ENCODE peak calls at places on chromosome 9, in eight cellular contexts. I is GM23338, H is PC-3, S is IMR-90, Y is K562, K is mammary epithelial cell, J is HCT116, L is A549. U is an unnamed sample.

GRCh38 chr9:125680442-125680841 is 26.6 kb downstream of the MAPKAP1 start:
- DNase-seq in I (no peak), H (no peak), S (no peak), Y (no peak), K (no peak), J (no peak), L (no peak), U (no peak)

GRCh38 chr9:93910598-93910997 is 44.6 kb downstream of the BARX1 start:
- DNase-seq in I (peak), H (no peak), S (no peak), Y (no peak), K (no peak), J (no peak), L (no peak), U (no peak)

GRCh38 chr9:133677126-133678010 is 41.2 kb downstream of the DBH start:
- DNase-seq in I (no peak), H (no peak), S (no peak), Y (no peak), K (no peak), J (no peak), L (no peak), U (peak)

GRCh38 chr9:99030082-99030481 is 74.8 kb upstream of the TGFBR1 start:
- DNase-seq in I (no peak), H (no peak), S (peak), Y (no peak), K (peak), J (no peak), L (no peak), U (no peak)

GRCh38 chr9:108671156-108671555 is 184.6 kb downstream of the ACTL7B start:
- DNase-seq in I (peak), H (peak), S (peak), Y (no peak), K (peak), J (peak), L (peak), U (no peak)

GRCh38 chr9:85417674-85418073 is 324.1 kb downstream of the AGTPBP1 start:
- DNase-seq in I (no peak), H (no peak), S (no peak), Y (no peak), K (no peak), J (no peak), L (no peak), U (no peak)

GRCh38 chr9:78029601-78030552 is 1.7 kb downstream of the GNAQ start:
- DNase-seq in I (peak), H (no peak), S (peak), Y (peak), K (no peak), J (no peak), L (peak), U (peak)

GRCh38 chr9:133973791-133974630 is 18.1 kb downstream of the VAV2 start:
- DNase-seq in I (no peak), H (no peak), S (no peak), Y (no peak), K (no peak), J (no peak), L (no peak), U (no peak)

GRCh38 chr9:81028504-81028903 is 660.8 kb downstream of the TLE1 start:
- DNase-seq in I (no peak), H (peak), S (peak), Y (no peak), K (peak), J (peak), L (peak), U (no peak)

GRCh38 chr9:104843644-104844226 is 79.8 kb downstream of the NIPSNAP3B start:
- DNase-seq in I (peak), H (no peak), S (no peak), Y (no peak), K (no peak), J (no peak), L (no peak), U (no peak)

GRCh38 chr9:132046456-132046855 is 33.2 kb downstream of the MED27 start:
- DNase-seq in I (no peak), H (no peak), S (peak), Y (no peak), K (no peak), J (no peak), L (no peak), U (no peak)

GRCh38 chr9:78031826-78032598 is 401 bp upstream of the GNAQ start:
- DNase-seq in I (peak), H (peak), S (peak), Y (peak), K (peak), J (peak), L (peak), U (peak)

GRCh38 chr9:108323615-108324014 is 532.2 kb downstream of the ACTL7B start:
- DNase-seq in I (no peak), H (peak), S (no peak), Y (no peak), K (peak), J (no peak), L (no peak), U (no peak)

GRCh38 chr9:94952553-94953373 is 226.3 kb downstream of the AOPEP start:
- DNase-seq in I (no peak), H (no peak), S (no peak), Y (no peak), K (peak), J (no peak), L (no peak), U (no peak)

GRCh38 chr9:123044556-123044955 is 11.1 kb downstream of the GPR21 start:
- DNase-seq in I (no peak), H (no peak), S (peak), Y (no peak), K (peak), J (no peak), L (peak), U (no peak)

GRCh38 chr9:135887585-135888050 is 19.7 kb downstream of the CAMSAP1 start:
- DNase-seq in I (peak), H (no peak), S (no peak), Y (no peak), K (no peak), J (no peak), L (no peak), U (peak)

GRCh38 chr9:75953218-75953617 is 62.7 kb downstream of the PCSK5 start:
- DNase-seq in I (no peak), H (no peak), S (no peak), Y (no peak), K (no peak), J (no peak), L (peak), U (no peak)

GRCh38 chr9:71767421-71768321 is 642 bp downstream of the CEMIP2 start:
- DNase-seq in I (peak), H (no peak), S (peak), Y (peak), K (no peak), J (no peak), L (no peak), U (peak)

GRCh38 chr9:13478235-13478634 is 198.7 kb upstream of the MPDZ start:
- DNase-seq in I (no peak), H (peak), S (peak), Y (no peak), K (no peak), J (no peak), L (no peak), U (no peak)

GRCh38 chr9:13786131-13786530 is 506.6 kb upstream of the MPDZ start:
- DNase-seq in I (no peak), H (no peak), S (peak), Y (no peak), K (no peak), J (no peak), L (no peak), U (no peak)

GRCh38 chr9:114898741-114899140 is 31.6 kb downstream of the TNFSF8 start:
- DNase-seq in I (no peak), H (no peak), S (no peak), Y (no peak), K (no peak), J (no peak), L (no peak), U (peak)

DNA sequence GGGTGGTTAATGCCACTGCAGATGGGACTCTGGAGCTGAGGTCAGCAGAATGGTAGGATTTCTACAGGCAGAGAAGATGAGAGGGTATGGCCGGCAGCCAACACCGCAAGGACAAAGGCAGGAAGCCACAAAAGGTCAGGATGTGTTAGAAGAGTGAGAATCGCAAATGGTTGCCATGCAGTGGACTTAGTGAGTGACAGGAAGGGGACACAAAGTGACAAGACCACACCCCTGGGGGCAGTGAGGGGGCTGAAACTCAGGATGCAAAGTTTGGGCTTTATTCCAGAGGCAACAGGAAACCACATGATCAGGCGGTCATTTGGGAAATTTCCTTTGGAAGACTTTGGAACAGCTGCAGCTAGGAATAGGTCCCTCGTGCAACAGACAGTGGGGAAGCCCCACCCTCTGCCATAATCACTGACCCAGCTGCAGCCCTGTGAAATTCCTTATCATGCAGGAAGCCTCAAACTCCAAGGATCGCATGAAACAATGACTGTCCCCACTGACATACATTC is 14.2 kb upstream of the CCDC180 start:
- DNase-seq in I (peak), H (peak), S (peak), Y (peak), K (no peak), J (no peak), L (no peak), U (no peak)
- H3K27ac ChIP-seq in I (peak), H (no peak), S (no peak), Y (no peak), K (no peak), J (no peak), L (no peak), U (no peak)

GRCh38 chr9:121943463-121943862 is 149.6 kb downstream of the TTLL11 start:
- DNase-seq in I (no peak), H (no peak), S (no peak), Y (no peak), K (no peak), J (no peak), L (no peak), U (no peak)

GRCh38 chr9:121945849-121946248 is 147.3 kb downstream of the TTLL11 start:
- DNase-seq in I (no peak), H (peak), S (peak), Y (no peak), K (peak), J (no peak), L (no peak), U (no peak)

GRCh38 chr9:121944741-121945191 is 148.3 kb downstream of the TTLL11 start:
- DNase-seq in I (no peak), H (peak), S (peak), Y (no peak), K (peak), J (no peak), L (no peak), U (no peak)

GRCh38 chr9:121946465-121946864 is 146.6 kb downstream of the TTLL11 start:
- DNase-seq in I (no peak), H (no peak), S (no peak), Y (no peak), K (no peak), J (no peak), L (no peak), U (no peak)

GRCh38 chr9:121945281-121945680 is 147.8 kb downstream of the TTLL11 start:
- DNase-seq in I (no peak), H (peak), S (no peak), Y (no peak), K (no peak), J (no peak), L (no peak), U (no peak)
- H3K4me2 ChIP-seq in I (no peak), H (peak), S (no peak), Y (no peak), K (peak), J (no peak), L (no peak), U (no peak)

GRCh38 chr9:90890146-90890545 is 88.5 kb downstream of the SYK start:
- DNase-seq in I (peak), H (no peak), S (no peak), Y (no peak), K (no peak), J (no peak), L (no peak), U (no peak)
- TF ChIP-seq CTCF in I (peak), H (no peak), S (no peak), Y (no peak), K (no peak), J (peak), L (no peak), U (no peak)

DNA sequence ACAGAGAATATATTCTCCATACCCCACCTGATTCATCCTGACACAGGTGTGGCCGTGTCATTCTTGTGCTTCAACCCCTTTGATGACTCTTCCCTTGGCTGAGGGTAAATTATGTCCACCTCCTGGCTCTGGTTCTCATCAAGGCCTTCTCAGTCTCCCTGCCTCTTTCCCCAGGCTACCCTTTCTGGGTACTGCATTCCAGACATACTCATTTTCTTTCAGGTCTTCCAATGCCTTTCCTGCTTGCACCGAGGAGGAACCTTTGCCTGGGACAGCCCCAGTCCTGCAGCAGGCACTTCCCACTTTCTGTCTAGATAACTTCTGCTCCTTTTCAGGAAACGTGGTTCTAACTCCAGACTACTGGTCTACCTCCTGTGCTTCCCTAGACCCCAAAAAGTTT is 255.2 kb upstream of the NFIL3 start:
- DNase-seq in I (peak), H (peak), S (no peak), Y (no peak), K (no peak), J (no peak), L (no peak), U (no peak)
- H3K27ac ChIP-seq in I (no peak), H (no peak), S (no peak), Y (no peak), K (no peak), J (no peak), L (no peak), U (no peak)

GRCh38 chr9:127390563-127390962 is 6.4 kb upstream of the SLC2A8 start:
- DNase-seq in I (no peak), H (no peak), S (no peak), Y (peak), K (no peak), J (no peak), L (no peak), U (no peak)

GRCh38 chr9:127390243-127390535 is 6.8 kb upstream of the SLC2A8 start:
- DNase-seq in I (no peak), H (no peak), S (no peak), Y (no peak), K (no peak), J (no peak), L (no peak), U (no peak)

GRCh38 chr9:127388037-127388855 is 8.7 kb upstream of the SLC2A8 start:
- DNase-seq in I (no peak), H (peak), S (peak), Y (no peak), K (peak), J (peak), L (peak), U (peak)

GRCh38 chr9:127389391-127390242 is 7.4 kb upstream of the SLC2A8 start:
- DNase-seq in I (no peak), H (no peak), S (no peak), Y (no peak), K (no peak), J (no peak), L (no peak), U (no peak)

DNA sequence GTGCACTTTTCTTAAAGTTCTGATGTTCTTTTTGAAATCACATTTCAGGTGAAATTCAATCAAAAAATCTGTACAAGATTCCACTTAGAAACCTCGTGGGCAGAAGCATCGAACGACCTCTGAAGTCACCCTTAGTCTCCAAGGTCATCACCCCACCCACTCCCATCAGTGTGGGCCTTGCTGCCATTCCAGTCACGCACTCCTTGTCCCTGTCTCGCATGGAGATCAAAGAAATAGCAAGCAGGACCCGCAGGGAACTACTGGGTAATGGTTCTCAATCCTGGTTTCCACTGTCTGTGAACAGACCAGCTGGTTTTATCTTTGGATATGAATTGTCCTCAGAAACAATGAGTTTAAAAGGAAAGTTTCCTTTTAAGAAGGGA is 8.1 kb upstream of the SLC2A8 start:
- DNase-seq in I (no peak), H (no peak), S (no peak), Y (no peak), K (no peak), J (no peak), L (no peak), U (no peak)
- H3K4me2 ChIP-seq in I (no peak), H (peak), S (peak), Y (no peak), K (peak), J (peak), L (peak), U (no peak)

GRCh38 chr9:136942112-136942880 is 2.2 kb downstream of the FBXW5 start:
- DNase-seq in I (no peak), H (no peak), S (no peak), Y (no peak), K (no peak), J (no peak), L (no peak), U (no peak)

GRCh38 chr9:136944519-136945332 is at the start of the genes C8G and FBXW5:
- DNase-seq in I (peak), H (peak), S (peak), Y (peak), K (peak), J (peak), L (peak), U (peak)

GRCh38 chr9:136942881-136943230 is 1.7 kb downstream of the FBXW5 start:
- DNase-seq in I (no peak), H (no peak), S (no peak), Y (no peak), K (no peak), J (no peak), L (no peak), U (no peak)

GRCh38 chr9:136944094-136944518 is 432 bp downstream of the FBXW5 start:
- DNase-seq in I (no peak), H (peak), S (peak), Y (peak), K (peak), J (no peak), L (no peak), U (no peak)

DNA sequence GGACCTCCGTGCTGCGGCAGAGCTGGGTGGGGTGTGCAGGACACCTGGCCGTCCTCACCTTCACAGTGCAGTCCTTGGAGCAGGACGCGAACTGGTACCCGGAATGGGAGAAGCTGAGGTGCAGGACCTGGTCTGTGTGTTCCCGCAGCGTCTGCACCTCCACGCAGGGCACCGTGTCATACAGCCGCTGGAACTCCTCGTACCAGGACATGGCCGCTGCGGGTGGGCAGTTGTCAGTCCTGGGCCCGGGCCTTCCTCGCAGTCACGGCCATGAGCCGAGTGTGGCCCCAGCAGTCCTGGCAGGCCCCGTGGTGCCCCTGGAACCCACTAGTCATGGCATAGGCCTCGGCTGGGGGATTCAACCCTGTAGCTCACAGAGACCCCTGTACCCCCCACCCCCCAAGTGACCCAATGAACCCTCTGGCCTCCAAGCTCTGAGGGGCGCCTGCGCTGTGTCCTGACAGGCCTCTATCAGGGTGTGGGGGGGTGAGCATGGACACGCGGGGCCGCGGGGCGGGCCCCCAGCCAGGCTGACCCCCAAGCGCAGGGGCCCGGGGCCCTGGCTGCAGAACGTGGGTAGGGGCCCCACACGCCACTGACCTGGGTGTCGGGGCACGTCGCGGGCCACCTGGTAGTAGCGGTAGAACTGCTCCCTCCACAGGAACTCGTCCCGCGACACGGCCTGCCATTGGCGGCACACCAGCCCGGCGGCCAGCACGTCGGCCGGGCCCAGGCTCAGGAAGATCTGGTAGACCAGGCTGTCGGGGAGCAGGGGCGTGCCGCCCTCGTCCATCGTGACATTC is 1.0 kb downstream of the FBXW5 start:
- DNase-seq in I (peak), H (peak), S (no peak), Y (peak), K (peak), J (no peak), L (no peak), U (peak)
- TF ChIP-seq CTCF in I (no peak), H (no peak), S (no peak), Y (no peak), K (no peak), J (no peak), L (no peak), U (no peak)

GRCh38 chr9:137128158-137129088 is 10.5 kb upstream of the GRIN1 start:
- DNase-seq in I (no peak), H (no peak), S (no peak), Y (no peak), K (no peak), J (no peak), L (no peak), U (peak)

GRCh38 chr9:137129456-137130175 is 9.3 kb upstream of the GRIN1 start:
- DNase-seq in I (peak), H (peak), S (peak), Y (peak), K (peak), J (peak), L (peak), U (peak)

GRCh38 chr9:137127301-137128157 is 11.4 kb upstream of the GRIN1 start:
- DNase-seq in I (no peak), H (peak), S (no peak), Y (peak), K (no peak), J (no peak), L (peak), U (peak)

GRCh38 chr9:137129089-137129455 is 9.9 kb upstream of the GRIN1 start:
- DNase-seq in I (peak), H (no peak), S (peak), Y (peak), K (no peak), J (no peak), L (peak), U (peak)

GRCh38 chr9:137126786-137127185 is 12.2 kb upstream of the GRIN1 start:
- DNase-seq in I (no peak), H (no peak), S (no peak), Y (no peak), K (no peak), J (no peak), L (no peak), U (no peak)
- H3K27ac ChIP-seq in I (no peak), H (no peak), S (no peak), Y (peak), K (no peak), J (no peak), L (peak), U (peak)

GRCh38 chr9:37324261-37324683 is 98.2 kb upstream of the GRHPR start:
- DNase-seq in I (no peak), H (no peak), S (peak), Y (no peak), K (no peak), J (no peak), L (no peak), U (no peak)
- H3K4me2 ChIP-seq in I (no peak), H (no peak), S (peak), Y (no peak), K (no peak), J (no peak), L (no peak), U (no peak)

GRCh38 chr9:128150594-128151342 is 1.5 kb downstream of the LCN2 start:
- DNase-seq in I (peak), H (no peak), S (no peak), Y (peak), K (no peak), J (peak), L (peak), U (no peak)
- TF ChIP-seq CTCF in I (peak), H (peak), S (peak), Y (peak), K (no peak), J (peak), L (peak), U (peak)

GRCh38 chr9:96450613-96451544 is 910 bp downstream of the HABP4 start:
- DNase-seq in I (peak), H (peak), S (peak), Y (no peak), K (peak), J (no peak), L (peak), U (no peak)
- H3K27ac ChIP-seq in I (no peak), H (no peak), S (peak), Y (no peak), K (peak), J (peak), L (peak), U (no peak)